ENCODE peak calls at places on chromosomes 11 and 22, in eight cellular contexts. W, M, R, I, K, C, X and P are unnamed samples.

GRCh38 chr22:24303007-24303406 is 32.4 kb downstream of the SPECC1L start:
- DNase-seq in C (no peak), I (no peak), W (no peak), X (no peak), K (no peak), R (no peak), M (no peak), P (no peak)

GRCh38 chr11:45181595-45182550 is 35.4 kb downstream of the PRDM11 start:
- DNase-seq in C (no peak), R (no peak), X (no peak), K (no peak), I (no peak), M (no peak), W (no peak), P (no peak)

GRCh38 chr11:102488208-102488607 is 35.6 kb upstream of the TMEM123 start:
- DNase-seq in R (no peak), C (no peak), I (no peak), K (no peak), X (no peak), M (no peak), W (no peak), P (no peak)

GRCh38 chr11:12815931-12816494 is 141.8 kb downstream of the TEAD1 start:
- DNase-seq in W (no peak), X (no peak), C (no peak), R (no peak), M (no peak), K (no peak), I (no peak), P (peak; percentile 33)

GRCh38 chr11:43943357-43943930 is 1.0 kb downstream of the C11orf96 start:
- DNase-seq in R (no peak), C (no peak), K (peak; percentile 35), I (no peak), W (no peak), M (no peak), X (peak; percentile 14), P (no peak)

GRCh38 chr11:46557684-46558151 is 36.1 kb downstream of the AMBRA1 start:
- DNase-seq in C (no peak), I (no peak), K (peak; percentile 60), R (no peak), W (peak; percentile 39), M (no peak), X (peak; percentile 67), P (peak; percentile 67)

GRCh38 chr11:12224537-12224893 is 114.1 kb downstream of the MICAL2 start:
- DNase-seq in I (peak; percentile 93), R (no peak), M (peak; percentile 70), X (peak; percentile 83), W (peak; percentile 90), K (peak; percentile 88), C (peak; percentile 66), P (peak; percentile 64)

GRCh38 chr11:119056397-119056999 is 507 bp downstream of the HYOU1 start:
- DNase-seq in K (peak; percentile 7), C (peak; percentile 5), W (peak; percentile 62), M (no peak), I (peak; percentile 79), X (no peak), R (no peak), P (peak; percentile 30)

GRCh38 chr11:80241766-80242165 is 800.9 kb upstream of the TENM4 start:
- DNase-seq in C (no peak), K (peak; percentile 18), W (no peak), M (peak; percentile 28), I (no peak), X (peak; percentile 83), R (no peak), P (no peak)

GRCh38 chr11:47980907-47981621 is 705 bp downstream of the PTPRJ start:
- DNase-seq in C (peak; percentile 53), X (no peak), M (no peak), W (peak; percentile 65), K (peak; percentile 40), I (no peak), R (no peak), P (peak; percentile 79)

GRCh38 chr22:30507670-30508069 is 2.2 kb upstream of the SEC14L4 start:
- DNase-seq in W (no peak), K (no peak), R (no peak), I (no peak), M (no peak), C (no peak), X (no peak), P (no peak)

GRCh38 chr11:96023311-96023710 is 99.4 kb upstream of the MTMR2 start:
- DNase-seq in X (no peak), C (no peak), M (no peak), R (no peak), K (no peak), W (no peak), I (no peak), P (no peak)

GRCh38 chr11:57819272-57819979 is 57.8 kb downstream of the CTNND1 start:
- DNase-seq in K (no peak), C (no peak), I (no peak), R (no peak), W (no peak), M (no peak), X (no peak), P (no peak)

GRCh38 chr11:119671048-119671447 is 58.0 kb downstream of the NECTIN1 start:
- DNase-seq in R (peak; percentile 61), X (peak; percentile 62), C (peak; percentile 86), K (peak; percentile 89), I (no peak), M (no peak), W (peak; percentile 48), P (peak; percentile 94)

GRCh38 chr11:128814856-128815705 is 52.0 kb downstream of the KCNJ1 start:
- DNase-seq in C (peak; percentile 97), K (peak; percentile 84), I (no peak), W (no peak), R (peak; percentile 69), X (peak; percentile 76), M (peak; percentile 67), P (peak; percentile 90)

GRCh38 chr11:14499178-14499559 is 442 bp downstream of the COPB1 start:
- DNase-seq in K (peak; percentile 16), I (no peak), X (no peak), C (peak; percentile 9), M (no peak), W (peak; percentile 42), R (no peak), P (no peak)

DNA sequence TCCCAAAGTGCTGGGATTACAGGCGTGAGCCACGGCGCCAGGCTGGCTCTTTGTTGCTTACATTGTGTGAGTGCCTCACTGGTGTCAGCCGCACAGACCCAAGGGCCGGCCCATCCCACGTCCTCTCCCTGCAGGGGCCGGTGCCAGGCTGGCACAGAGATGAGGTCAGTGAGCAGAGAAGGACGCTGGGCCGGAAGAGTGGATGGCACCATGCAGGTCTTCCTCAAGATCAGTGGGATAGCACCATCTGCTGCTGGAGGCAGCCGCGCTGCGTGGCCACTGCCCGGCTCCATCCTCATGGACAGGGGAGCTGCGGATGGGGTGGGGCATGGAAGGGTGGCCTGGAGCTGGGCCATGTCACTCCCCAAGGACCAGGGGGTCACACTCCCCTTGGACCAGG is 22.0 kb upstream of the FGF4 start:
- DNase-seq in R (no peak), W (no peak), I (no peak), C (no peak), M (no peak), X (no peak), K (no peak), P (no peak)
- TF ChIP-seq CTCF in R (peak; percentile 4), W (no peak), I (no peak), C (no peak), M (peak; percentile 25), X (peak; percentile 28), K (no peak), P (no peak)

GRCh38 chr11:32790916-32791315 is 3.5 kb downstream of the CCDC73 start:
- DNase-seq in R (no peak), K (no peak), I (no peak), W (no peak), X (no peak), C (no peak), M (no peak), P (no peak)

GRCh38 chr11:32794439-32794838 is at the start of gene CCDC73:
- DNase-seq in K (no peak), X (no peak), M (no peak), I (no peak), R (no peak), C (no peak), W (no peak), P (no peak)

GRCh38 chr11:32796425-32796824 is 2.0 kb upstream of the CCDC73 start:
- DNase-seq in R (no peak), M (no peak), I (no peak), X (no peak), K (no peak), C (no peak), W (no peak), P (no peak)

GRCh38 chr11:32792948-32793475 is 1.4 kb downstream of the CCDC73 start:
- DNase-seq in W (peak; percentile 69), I (no peak), K (peak; percentile 57), M (no peak), X (peak; percentile 44), R (peak; percentile 16), C (peak; percentile 21), P (peak; percentile 62)

DNA sequence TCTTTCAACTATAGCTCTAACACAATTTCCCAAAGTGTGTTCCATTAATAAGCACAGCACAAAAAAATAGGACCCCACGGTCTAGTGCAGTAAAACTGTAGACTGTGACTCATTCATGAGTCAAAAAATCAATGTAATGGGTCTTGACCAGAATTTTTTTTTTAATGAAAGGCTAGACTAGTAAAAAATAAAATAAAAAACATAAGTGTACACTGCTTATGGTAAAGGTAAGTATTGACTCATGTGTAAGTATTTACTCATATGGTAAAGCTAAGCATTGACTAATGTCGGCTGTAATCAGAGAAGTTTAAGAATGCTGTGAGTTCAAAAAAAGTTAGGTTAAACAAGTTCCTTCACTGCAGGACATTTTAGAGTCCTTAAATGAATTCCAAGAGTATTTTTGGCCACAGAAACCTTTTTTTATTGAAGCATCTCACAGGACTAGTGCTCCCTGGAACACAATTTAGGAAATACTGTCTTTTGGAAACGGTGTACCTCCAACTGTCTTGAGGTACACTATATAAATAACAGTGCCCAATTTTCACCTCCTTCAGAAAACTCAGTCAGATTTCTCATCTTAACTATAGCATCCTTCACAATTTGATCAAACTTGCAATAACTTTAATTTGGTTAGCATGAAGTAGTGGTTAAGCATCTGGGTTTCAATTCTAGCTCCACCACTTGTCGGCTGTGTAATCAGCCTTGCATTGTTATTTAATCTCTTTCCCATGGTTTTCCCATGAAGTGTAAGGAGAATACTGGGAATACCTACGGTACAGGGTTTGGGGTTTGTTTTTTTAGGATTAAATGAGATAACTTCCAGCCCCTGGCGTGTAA is 2.1 kb downstream of the CCDC73 start:
- DNase-seq in X (no peak), M (no peak), K (no peak), C (no peak), R (no peak), I (no peak), W (no peak), P (no peak)
- H3K4me3 ChIP-seq in X (no peak overlapping the region), M (no peak overlapping the region), K (no peak overlapping the region), C (no peak overlapping the region), R (no peak overlapping the region), I (peak overlapping the region; percentile 51), W (peak overlapping the region; percentile 22), P (no peak overlapping the region)

GRCh38 chr11:35671396-35672127 is 9.0 kb downstream of the TRIM44 start:
- DNase-seq in K (no peak), X (no peak), M (no peak), W (no peak), R (no peak), C (no peak), I (no peak), P (no peak)
- TF ChIP-seq CTCF in K (no peak), X (no peak), M (no peak), W (no peak), R (no peak), C (no peak), I (no peak), P (no peak)

DNA sequence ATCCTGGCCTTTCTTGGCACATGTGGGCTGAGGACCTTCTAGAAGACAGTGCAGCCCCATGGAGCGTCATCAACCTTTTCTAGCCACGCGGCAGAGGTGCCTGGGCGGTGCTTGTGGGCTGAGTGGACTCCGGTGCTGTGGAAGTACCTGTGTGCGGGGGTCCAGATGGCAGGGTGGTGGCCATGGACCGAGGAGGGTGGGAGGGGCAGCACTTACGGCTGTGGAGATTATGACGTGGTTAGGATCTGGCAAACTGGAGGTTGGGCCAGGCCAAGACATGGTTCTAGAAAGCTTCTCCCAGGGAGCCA is 2.0 kb downstream of the TUB start:
- DNase-seq in M (no peak), I (no peak), W (no peak), C (no peak), K (no peak), R (no peak), X (no peak), P (no peak)
- H3K4me3 ChIP-seq in M (no peak overlapping the region), I (no peak overlapping the region), W (no peak overlapping the region), C (no peak overlapping the region), K (no peak overlapping the region), R (peak overlapping the region; percentile 79), X (no peak overlapping the region), P (no peak overlapping the region)